ENCODE peak calls at places on chromosomes 5 and 9, in eight cellular contexts. P is CD4-positive, alpha-beta memory T cell; I is GM23338; L is naive thymus-derived CD4-positive, alpha-beta T cell; E is IMR-90; C is HCT116; K is right cardiac atrium; Q is uterus. X is an unnamed sample.

GRCh38 chr5:174688441-174689354 is 35.7 kb upstream of the MSX2 start:
- DNase-seq in P (no peak), I (peak; percentile 68), L (no peak), E (no peak), C (no peak), K (no peak), Q (no peak), X (no peak)

GRCh38 chr5:107546084-107546483 is 124.7 kb downstream of the EFNA5 start:
- DNase-seq in P (no peak), I (no peak), L (no peak), E (no peak), C (no peak), K (no peak), Q (no peak), X (no peak)

GRCh38 chr5:11675198-11675597 is 229.0 kb downstream of the CTNND2 start:
- DNase-seq in P (no peak), I (no peak), L (no peak), E (no peak), C (no peak), K (no peak), Q (no peak), X (no peak)

GRCh38 chr5:132546108-132546507 is 2.8 kb upstream of the IL5 start:
- DNase-seq in P (no peak), I (no peak), L (peak; percentile 60), E (no peak), C (no peak), K (no peak), Q (no peak), X (no peak)

GRCh38 chr9:82021198-82021597 is 32.6 kb downstream of the SPATA31D1 start:
- DNase-seq in P (no peak), I (no peak), L (no peak), E (peak; percentile 98), C (peak; percentile 58), K (no peak), Q (peak; percentile 48), X (peak; percentile 95)

GRCh38 chr9:68775003-68775730 is 70.1 kb downstream of the PIP5K1B start:
- DNase-seq in P (no peak), I (no peak), L (no peak), E (peak; percentile 41), C (no peak), K (no peak), Q (no peak), X (no peak)

GRCh38 chr5:145867806-145868205 is 5.0 kb downstream of the GRXCR2 start:
- DNase-seq in P (no peak), I (no peak), L (no peak), E (peak; percentile 27), C (no peak), K (no peak), Q (no peak), X (no peak)

GRCh38 chr5:96254980-96255681 is 177.9 kb downstream of the PCSK1 start:
- DNase-seq in P (no peak), I (no peak), L (no peak), E (peak; percentile 94), C (no peak), K (no peak), Q (no peak), X (peak; percentile 74)

GRCh38 chr5:100706796-100707195 is 171.6 kb downstream of the FAM174A start:
- DNase-seq in P (no peak), I (peak; percentile 47), L (no peak), E (no peak), C (no peak), K (no peak), Q (no peak), X (no peak)

GRCh38 chr9:118736406-118736805 is 632.8 kb downstream of the BRINP1 start:
- DNase-seq in P (no peak), I (peak; percentile 8), L (no peak), E (no peak), C (no peak), K (no peak), Q (no peak), X (no peak)

GRCh38 chr5:139746691-139747582 is 48.7 kb upstream of the PSD2 start:
- DNase-seq in P (peak; percentile 43), I (peak; percentile 70), L (peak; percentile 77), E (peak; percentile 46), C (no peak), K (no peak), Q (peak; percentile 41), X (no peak)

GRCh38 chr5:131212471-131213021 is 41.8 kb downstream of the LYRM7 start:
- DNase-seq in P (no peak), I (no peak), L (no peak), E (no peak), C (no peak), K (no peak), Q (no peak), X (no peak)

GRCh38 chr5:151158287-151158661 is 695 bp upstream of the ANXA6 start:
- DNase-seq in P (no peak), I (peak; percentile 64), L (no peak), E (no peak), C (peak; percentile 23), K (no peak), Q (peak; percentile 46), X (no peak)

GRCh38 chr5:133290669-133291235 is 238.9 kb downstream of the HSPA4 start:
- DNase-seq in P (no peak), I (no peak), L (no peak), E (no peak), C (no peak), K (no peak), Q (no peak), X (no peak)

GRCh38 chr9:20848490-20848889 is 164.4 kb downstream of the FOCAD start:
- DNase-seq in P (no peak), I (no peak), L (no peak), E (peak; percentile 41), C (no peak), K (no peak), Q (no peak), X (no peak)

GRCh38 chr9:134010310-134010709 is 15.0 kb upstream of the BRD3OS start:
- DNase-seq in P (no peak), I (no peak), L (no peak), E (no peak), C (no peak), K (no peak), Q (no peak), X (no peak)

GRCh38 chr5:149391524-149391923 is 12.4 kb upstream of the IL17B start:
- DNase-seq in P (no peak), I (no peak), L (no peak), E (no peak), C (no peak), K (no peak), Q (no peak), X (no peak)
- H3K27ac ChIP-seq in P (no peak overlapping the region), I (no peak overlapping the region), L (no peak overlapping the region), E (no peak overlapping the region), C (no peak overlapping the region), K (no peak overlapping the region), Q (peak overlapping the region; percentile 93), X (no peak overlapping the region)

DNA sequence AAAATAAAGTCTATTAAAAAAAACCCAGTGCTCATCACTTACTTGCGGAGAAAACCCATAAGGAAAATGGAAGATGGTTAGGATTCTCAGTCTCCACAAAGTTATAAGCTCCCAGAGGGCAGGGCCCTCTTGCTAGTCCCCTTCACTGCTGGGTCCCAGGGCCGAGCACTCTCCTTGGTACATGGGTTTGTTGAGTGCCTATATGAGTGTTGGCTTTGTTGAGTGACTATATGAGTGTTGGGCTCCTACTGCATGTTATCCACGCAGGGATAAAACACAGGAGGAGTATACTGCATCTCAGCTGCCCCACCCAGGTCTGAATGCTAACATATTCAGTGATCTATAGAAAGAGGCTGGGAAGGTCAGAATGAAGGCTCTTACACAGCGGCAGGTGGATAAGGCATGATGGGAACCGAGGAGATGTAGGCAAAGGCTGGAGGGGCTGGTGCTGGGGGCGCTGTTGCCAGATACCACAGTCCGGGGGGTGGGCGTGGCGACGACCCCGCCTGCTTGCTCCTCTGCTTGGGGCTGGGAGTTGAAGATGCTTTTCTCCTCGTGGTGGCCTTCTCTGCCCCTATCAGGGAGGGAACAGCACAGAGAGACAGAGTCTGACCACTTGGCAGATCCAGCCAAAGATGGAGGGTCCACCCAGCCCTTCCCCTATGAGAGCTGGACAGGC is 11.6 kb downstream of the ORM2 start:
- DNase-seq in P (no peak), I (no peak), L (no peak), E (no peak), C (no peak), K (no peak), Q (no peak), X (no peak)
- H3K27ac ChIP-seq in P (no peak overlapping the region), I (no peak overlapping the region), L (peak overlapping the region; percentile 37), E (no peak overlapping the region), C (no peak overlapping the region), K (no peak overlapping the region), Q (no peak overlapping the region), X (no peak overlapping the region)

GRCh38 chr9:136339958-136340310 is 12.6 kb downstream of the GPSM1 start:
- DNase-seq in P (no peak), I (no peak), L (no peak), E (no peak), C (no peak), K (peak; percentile 61), Q (no peak), X (no peak)

GRCh38 chr9:136341769-136342168 is 14.4 kb downstream of the GPSM1 start:
- DNase-seq in P (no peak), I (no peak), L (no peak), E (no peak), C (no peak), K (peak; percentile 64), Q (no peak), X (no peak)

GRCh38 chr9:136339173-136339957 is 12.0 kb downstream of the GPSM1 start:
- DNase-seq in P (peak; percentile 32), I (peak; percentile 90), L (peak; percentile 51), E (peak; percentile 53), C (no peak), K (peak; percentile 93), Q (peak; percentile 55), X (no peak)

GRCh38 chr9:136341042-136341655 is 13.8 kb downstream of the GPSM1 start:
- DNase-seq in P (no peak), I (no peak), L (no peak), E (no peak), C (no peak), K (peak; percentile 90), Q (no peak), X (no peak)

GRCh38 chr9:136340356-136341041 is 13.2 kb downstream of the GPSM1 start:
- DNase-seq in P (no peak), I (no peak), L (no peak), E (no peak), C (no peak), K (peak; percentile 52), Q (no peak), X (no peak)
- H3K27ac ChIP-seq in P (no peak overlapping the region), I (no peak overlapping the region), L (no peak overlapping the region), E (no peak overlapping the region), C (no peak overlapping the region), K (peak overlapping the region; percentile 21), Q (no peak overlapping the region), X (no peak overlapping the region)

GRCh38 chr5:115501457-115501856 is 43.1 kb downstream of the FEM1C start:
- DNase-seq in P (no peak), I (no peak), L (no peak), E (no peak), C (no peak), K (no peak), Q (no peak), X (no peak)
- H3K27ac ChIP-seq in P (no peak overlapping the region), I (no peak overlapping the region), L (no peak overlapping the region), E (no peak overlapping the region), C (no peak overlapping the region), K (no peak overlapping the region), Q (no peak overlapping the region), X (no peak overlapping the region)

GRCh38 chr9:129604056-129604765 is 16.7 kb downstream of the C9orf50 start:
- DNase-seq in P (no peak), I (no peak), L (no peak), E (no peak), C (no peak), K (no peak), Q (no peak), X (no peak)
- H3K27ac ChIP-seq in P (no peak overlapping the region), I (no peak overlapping the region), L (no peak overlapping the region), E (no peak overlapping the region), C (peak overlapping the region; percentile 96), K (no peak overlapping the region), Q (no peak overlapping the region), X (no peak overlapping the region)